ENCODE peak calls at places on chromosomes 11 and 22, in five cellular contexts. X is stimulated activated CD4-positive, alpha-beta T cell treated with anti-CD3 and anti-CD28 coated beads, TNF-alpha, amount 100 ng/mL, for 24 hours; K is SHP77 treated with DMSO at 0.1 percent for 48 hours; U is stimulated activated effector memory CD8-positive, alpha-beta T cell treated with anti-CD3 and anti-CD28 coated beads, Interleukin-12 subunit alpha, Interleukin-12 subunit beta, amount 100 ng/mL, for 72 hours; F is activated CD4-positive, CD25-positive, alpha-beta regulatory T cell treated with anti-CD3 and anti-CD28 coated beads, Interleukin-2, amount 50 U/mL, for 16 hours. P is an unnamed sample.

GRCh38 chr11:129938764-129939163 is 43.4 kb upstream of the NFRKB start:
- DNase-seq in K (no peak), U (no peak), F (no peak), X (no peak), P (no peak)

GRCh38 chr11:15157181-15157580 is 42.5 kb downstream of the INSC start:
- DNase-seq in F (no peak), X (no peak), K (no peak), U (no peak), P (no peak)

GRCh38 chr11:103871923-103872551 is 164.4 kb upstream of the DDI1 start:
- DNase-seq in U (no peak), X (no peak), F (no peak), K (no peak), P (no peak)

GRCh38 chr11:111438846-111439520 is 59.9 kb upstream of the POU2AF1 start:
- DNase-seq in K (peak; percentile 52), X (no peak), U (no peak), F (no peak), P (no peak)

GRCh38 chr11:89498845-89499448 is 7.8 kb upstream of the NOX4 start:
- DNase-seq in K (no peak), U (no peak), F (no peak), X (no peak), P (no peak)

GRCh38 chr11:96551136-96551535 is 161.3 kb downstream of the JRKL start:
- DNase-seq in X (no peak), K (no peak), F (no peak), U (no peak), P (no peak)

GRCh38 chr22:43826142-43827093 is 14.3 kb upstream of the EFCAB6 start:
- DNase-seq in X (no peak), F (no peak), U (no peak), K (peak; percentile 73), P (no peak)

GRCh38 chr11:29161216-29161615 is 855.6 kb downstream of the KCNA4 start:
- DNase-seq in U (no peak), K (no peak), F (no peak), X (no peak), P (no peak)

GRCh38 chr22:46129390-46130041 is 20.8 kb upstream of the PPARA start:
- DNase-seq in U (no peak), F (no peak), K (no peak), X (no peak), P (no peak)

GRCh38 chr11:118572075-118572913 is at the start of gene ARCN1:
- DNase-seq in K (no peak), F (peak; percentile 62), U (peak; percentile 84), X (peak; percentile 53), P (peak; percentile 69)

P was measured in activated T-helper 9 cell treated with anti-CD3 and anti-CD28 coated beads, Interleukin-2, amount 50 U/mL, for 16 hours.